ENCODE peak calls at places on chromosome 14, in five cellular contexts. K is PC-3, P is GM23248, J is hepatocyte, U is GM23338. X is an unnamed sample.

GRCh38 chr14:21023817-21024667 is 819 bp downstream of the NDRG2 start:
- DNase-seq in K (no peak), P (no peak), J (peak), U (peak), X (no peak)

GRCh38 chr14:72879431-72879830 is 14.5 kb downstream of the DPF3 start:
- DNase-seq in K (no peak), P (no peak), J (no peak), U (no peak), X (no peak)

GRCh38 chr14:98956181-98956580 is 315.8 kb downstream of the BCL11B start:
- DNase-seq in K (no peak), P (no peak), J (no peak), U (no peak), X (no peak)

GRCh38 chr14:69342928-69343525 is 55.1 kb downstream of the ERH start:
- DNase-seq in K (no peak), P (no peak), J (peak), U (no peak), X (no peak)

GRCh38 chr14:62667515-62667914 is 377.7 kb downstream of the KCNH5 start:
- DNase-seq in K (peak), P (no peak), J (no peak), U (no peak), X (peak)

GRCh38 chr14:95482967-95483842 is 33.2 kb downstream of the SYNE3 start:
- DNase-seq in K (peak), P (peak), J (peak), U (no peak), X (no peak)

GRCh38 chr14:93880025-93880820 is 46.9 kb upstream of the FAM181A start:
- DNase-seq in K (no peak), P (peak), J (no peak), U (peak), X (peak)

GRCh38 chr14:38391334-38391733 is 135.4 kb upstream of the CLEC14A start:
- DNase-seq in K (peak), P (peak), J (no peak), U (no peak), X (no peak)

GRCh38 chr14:76191297-76191696 is 39.6 kb downstream of the GPATCH2L start:
- DNase-seq in K (no peak), P (no peak), J (no peak), U (no peak), X (no peak)

GRCh38 chr14:91367173-91368171 is 50.1 kb downstream of the CCDC88C start:
- DNase-seq in K (peak), P (no peak), J (peak), U (no peak), X (no peak)

GRCh38 chr14:52919971-52920370 is 30.9 kb downstream of the FERMT2 start:
- DNase-seq in K (peak), P (no peak), J (no peak), U (no peak), X (no peak)

GRCh38 chr14:90541076-90541634 is 144.3 kb downstream of the CALM1 start:
- DNase-seq in K (no peak), P (no peak), J (no peak), U (no peak), X (no peak)

GRCh38 chr14:99468836-99469592 is 11.6 kb downstream of the SETD3 start:
- DNase-seq in K (peak), P (no peak), J (no peak), U (no peak), X (peak)

GRCh38 chr14:51691176-51691575 is 39.5 kb downstream of the FRMD6 start:
- DNase-seq in K (peak), P (peak), J (no peak), U (no peak), X (no peak)

DNA sequence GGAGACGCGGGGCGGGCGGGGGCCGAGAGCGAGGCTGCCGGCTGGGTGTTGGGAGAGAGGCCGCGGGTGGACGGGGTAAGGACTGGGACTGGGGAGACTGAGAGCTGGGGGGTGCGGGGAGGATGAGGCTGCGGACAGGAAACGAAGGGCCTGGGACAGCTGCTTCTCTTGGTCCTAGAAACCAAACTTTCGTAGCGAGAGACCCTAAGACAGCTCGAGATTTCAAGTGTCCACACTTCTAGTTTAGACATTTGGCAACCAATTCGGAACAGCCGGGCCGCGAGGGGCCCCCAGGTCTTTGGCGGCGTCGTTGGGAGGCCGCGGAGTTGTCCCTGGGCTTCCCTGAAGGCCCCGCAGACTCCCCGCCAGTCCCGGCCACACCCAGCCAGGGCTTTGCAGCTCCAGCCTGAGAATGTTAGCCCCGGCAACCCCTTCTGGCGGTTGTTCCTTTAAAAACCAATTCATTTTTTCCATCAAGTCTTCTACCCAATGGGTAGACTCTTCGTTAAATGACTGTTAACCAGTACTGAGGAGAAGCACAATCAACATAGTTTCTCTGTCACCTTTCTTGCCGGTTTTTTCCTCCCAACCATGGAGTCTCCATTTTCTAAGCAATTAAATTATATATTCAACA is 11.5 kb downstream of the NKX2-1 start:
- DNase-seq in K (no peak), P (no peak), J (no peak), U (peak), X (no peak)
- TF ChIP-seq EZH2 in K (no peak), P (peak), J (no peak), U (peak), X (peak)

GRCh38 chr14:104219731-104220224 is 81.4 kb downstream of the KIF26A start:
- DNase-seq in K (no peak), P (no peak), J (no peak), U (peak), X (no peak)
- TF ChIP-seq EZH2 in K (no peak), P (no peak), J (no peak), U (no peak), X (no peak)

GRCh38 chr14:104968541-104969401 is 9.4 kb downstream of the AHNAK2 start:
- DNase-seq in K (peak), P (peak), J (peak), U (no peak), X (peak)

GRCh38 chr14:104967414-104968152 is 10.6 kb downstream of the AHNAK2 start:
- DNase-seq in K (peak), P (peak), J (peak), U (peak), X (no peak)

GRCh38 chr14:104966261-104967143 is 11.7 kb downstream of the AHNAK2 start:
- DNase-seq in K (no peak), P (no peak), J (no peak), U (no peak), X (no peak)

GRCh38 chr14:104967144-104967413 is 11.1 kb downstream of the AHNAK2 start:
- DNase-seq in K (no peak), P (no peak), J (no peak), U (no peak), X (no peak)

DNA sequence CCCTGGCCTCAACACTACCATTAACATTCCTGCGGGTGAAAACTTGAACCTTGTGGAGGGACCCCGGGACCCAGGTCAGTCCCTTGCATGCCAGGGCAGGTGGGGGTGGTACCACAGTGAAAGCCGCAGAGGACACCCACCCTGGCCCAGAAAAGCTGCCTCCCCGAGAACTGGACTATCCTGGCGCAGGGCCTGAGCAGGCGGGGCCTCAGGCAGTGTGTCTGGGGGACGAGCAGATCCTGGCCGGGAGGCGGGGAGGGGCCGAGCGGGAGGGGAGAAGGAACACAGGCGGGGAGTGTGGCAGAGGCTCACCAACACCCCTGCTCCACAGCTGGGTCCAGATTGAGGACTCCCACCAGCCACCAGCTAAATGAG is 10.0 kb downstream of the AHNAK2 start:
- DNase-seq in K (peak), P (peak), J (peak), U (peak), X (peak)
- TF ChIP-seq EZH2 in K (no peak), P (no peak), J (no peak), U (no peak), X (no peak)

GRCh38 chr14:80954771-80955299 is 586 bp upstream of the TSHR start:
- DNase-seq in K (peak), P (peak), J (peak), U (peak), X (peak)
- TF ChIP-seq EZH2 in K (no peak), P (no peak), J (no peak), U (no peak), X (no peak)

X was measured in A673.